ENCODE peak calls at places on chromosomes 16 and 17, in nine cellular contexts. H is GM12878, A is breast epithelium, Y is stomach, U is gastrocnemius medialis, T is transverse colon, R is esophagus muscularis mucosa, V is uterus, Z is A549. S is an unnamed sample. For H3K4me1, the result is how much of the 10 kb centered on the place peaks cover.

GRCh38 chr16:60091479-60091878 is 1357.4 kb upstream of the GOT2 start:
- DNase-seq in H (no peak), A (no peak), Y (no peak), U (no peak), T (no peak), R (no peak), V (no peak), Z (no peak), S (no peak)

GRCh38 chr16:80347900-80348299 is 192.9 kb upstream of the DYNLRB2 start:
- DNase-seq in H (no peak), A (no peak), Y (peak), U (no peak), T (no peak), R (no peak), V (peak), Z (no peak), S (peak)

GRCh38 chr17:60817187-60817586 is 139.5 kb downstream of the BCAS3 start:
- DNase-seq in H (no peak), A (no peak), Y (no peak), U (no peak), T (no peak), R (no peak), V (no peak), Z (no peak), S (no peak)

GRCh38 chr16:66906916-66907836 is 11.5 kb downstream of the CDH16 start:
- DNase-seq in H (no peak), A (no peak), Y (no peak), U (no peak), T (no peak), R (no peak), V (no peak), Z (no peak), S (no peak)

GRCh38 chr17:66337866-66338472 is 35.6 kb downstream of the PRKCA start:
- DNase-seq in H (no peak), A (no peak), Y (no peak), U (no peak), T (no peak), R (no peak), V (no peak), Z (no peak), S (no peak)

GRCh38 chr17:44556854-44557606 is at the start of gene FZD2:
- DNase-seq in H (peak), A (peak), Y (peak), U (peak), T (peak), R (peak), V (peak), Z (peak), S (peak)

GRCh38 chr17:29322363-29322762 is 28.4 kb upstream of the NUFIP2 start:
- DNase-seq in H (no peak), A (no peak), Y (no peak), U (no peak), T (no peak), R (no peak), V (no peak), Z (no peak), S (no peak)

GRCh38 chr17:41553176-41553575 is 18.7 kb downstream of the KRT9 start:
- DNase-seq in H (no peak), A (no peak), Y (no peak), U (no peak), T (no peak), R (no peak), V (no peak), Z (no peak), S (no peak)

GRCh38 chr17:4947411-4948165 is 742 bp downstream of the PFN1 start:
- DNase-seq in H (no peak), A (peak), Y (peak), U (peak), T (peak), R (no peak), V (peak), Z (peak), S (peak)

GRCh38 chr17:49218941-49219913 is 8.7 kb downstream of the ABI3 start:
- DNase-seq in H (peak), A (no peak), Y (peak), U (no peak), T (peak), R (no peak), V (no peak), Z (no peak), S (peak)

GRCh38 chr17:38898812-38899348 is 26.5 kb upstream of the LASP1NB start:
- DNase-seq in H (peak), A (no peak), Y (peak), U (no peak), T (peak), R (no peak), V (no peak), Z (no peak), S (no peak)

GRCh38 chr16:5653041-5653440 is 555.4 kb upstream of the EEF2KMT start:
- DNase-seq in H (no peak), A (no peak), Y (no peak), U (no peak), T (no peak), R (no peak), V (no peak), Z (no peak), S (no peak)

GRCh38 chr16:67697407-67697806 is 21.7 kb downstream of the GFOD2 start:
- DNase-seq in H (no peak), A (no peak), Y (no peak), U (no peak), T (no peak), R (no peak), V (no peak), Z (no peak), S (no peak)

GRCh38 chr16:72109966-72110530 is 16.4 kb downstream of the DHX38 start:
- DNase-seq in H (no peak), A (no peak), Y (no peak), U (no peak), T (no peak), R (no peak), V (no peak), Z (no peak), S (no peak)

GRCh38 chr17:29178750-29179231 is 1.4 kb downstream of the MYO18A start:
- DNase-seq in H (no peak), A (no peak), Y (peak), U (no peak), T (peak), R (no peak), V (no peak), Z (peak), S (no peak)

GRCh38 chr17:76382305-76382802 is 2.1 kb upstream of the SPHK1 start:
- DNase-seq in H (no peak), A (peak), Y (no peak), U (no peak), T (no peak), R (no peak), V (no peak), Z (no peak), S (no peak)

GRCh38 chr17:63142836-63143235 is 176.8 kb downstream of the TANC2 start:
- DNase-seq in H (no peak), A (no peak), Y (no peak), U (no peak), T (no peak), R (no peak), V (no peak), Z (no peak), S (no peak)

GRCh38 chr16:84732674-84733352 is 33.0 kb downstream of the USP10 start:
- DNase-seq in H (no peak), A (no peak), Y (no peak), U (no peak), T (no peak), R (no peak), V (no peak), Z (no peak), S (no peak)

GRCh38 chr16:27769561-27770222 is 219.7 kb downstream of the KATNIP start:
- DNase-seq in H (no peak), A (peak), Y (no peak), U (no peak), T (no peak), R (no peak), V (no peak), Z (no peak), S (no peak)

GRCh38 chr17:34519286-34519685 is 60.1 kb upstream of the TMEM132E start:
- DNase-seq in H (no peak), A (no peak), Y (no peak), U (no peak), T (no peak), R (no peak), V (no peak), Z (no peak), S (no peak)

GRCh38 chr17:12510535-12510934 is 155.2 kb upstream of the MYOCD start:
- DNase-seq in H (no peak), A (no peak), Y (no peak), U (no peak), T (no peak), R (no peak), V (no peak), Z (no peak), S (no peak)

GRCh38 chr17:68356520-68356919 is 65.2 kb downstream of the ARSG start:
- DNase-seq in H (peak), A (no peak), Y (no peak), U (no peak), T (peak), R (no peak), V (no peak), Z (no peak), S (no peak)

GRCh38 chr16:24747425-24747824 is 18.0 kb downstream of the TNRC6A start:
- DNase-seq in H (no peak), A (no peak), Y (no peak), U (peak), T (no peak), R (no peak), V (no peak), Z (no peak), S (no peak)

GRCh38 chr16:19871721-19872120 is 12.9 kb downstream of the GPRC5B start:
- DNase-seq in H (no peak), A (no peak), Y (no peak), U (no peak), T (no peak), R (no peak), V (no peak), Z (no peak), S (no peak)

GRCh38 chr17:27927781-27928180 is 34.6 kb upstream of the LYRM9 start:
- DNase-seq in H (no peak), A (no peak), Y (no peak), U (no peak), T (no peak), R (no peak), V (no peak), Z (no peak), S (no peak)

GRCh38 chr16:53707671-53708070 is 3.7 kb downstream of the FTO start:
- DNase-seq in H (no peak), A (no peak), Y (no peak), U (no peak), T (no peak), R (no peak), V (no peak), Z (no peak), S (no peak)

GRCh38 chr16:301950-302349 is 19.0 kb downstream of the PDIA2 start:
- DNase-seq in H (no peak), A (no peak), Y (no peak), U (no peak), T (no peak), R (no peak), V (no peak), Z (no peak), S (peak)

GRCh38 chr17:73952498-73953205 is 250.8 kb upstream of the RPL38 start:
- DNase-seq in H (no peak), A (no peak), Y (peak), U (no peak), T (peak), R (no peak), V (no peak), Z (peak), S (peak)

GRCh38 chr17:15436399-15437369 is 30.7 kb downstream of the CDRT4 start:
- DNase-seq in H (no peak), A (no peak), Y (peak), U (peak), T (peak), R (no peak), V (peak), Z (peak), S (peak)

GRCh38 chr17:15431766-15432165 is 35.7 kb downstream of the CDRT4 start:
- DNase-seq in H (no peak), A (no peak), Y (no peak), U (peak), T (no peak), R (no peak), V (no peak), Z (no peak), S (no peak)

GRCh38 chr17:15432807-15433547 is 34.4 kb downstream of the CDRT4 start:
- DNase-seq in H (no peak), A (no peak), Y (no peak), U (no peak), T (no peak), R (no peak), V (peak), Z (no peak), S (no peak)

GRCh38 chr17:15431201-15431600 is 36.2 kb downstream of the CDRT4 start:
- DNase-seq in H (no peak), A (no peak), Y (no peak), U (peak), T (peak), R (no peak), V (peak), Z (no peak), S (no peak)
- H3K4me3 ChIP-seq in H (no peak), A (no peak), Y (no peak), U (no peak), T (no peak), R (no peak), V (no peak), Z (no peak), S (no peak)

DNA sequence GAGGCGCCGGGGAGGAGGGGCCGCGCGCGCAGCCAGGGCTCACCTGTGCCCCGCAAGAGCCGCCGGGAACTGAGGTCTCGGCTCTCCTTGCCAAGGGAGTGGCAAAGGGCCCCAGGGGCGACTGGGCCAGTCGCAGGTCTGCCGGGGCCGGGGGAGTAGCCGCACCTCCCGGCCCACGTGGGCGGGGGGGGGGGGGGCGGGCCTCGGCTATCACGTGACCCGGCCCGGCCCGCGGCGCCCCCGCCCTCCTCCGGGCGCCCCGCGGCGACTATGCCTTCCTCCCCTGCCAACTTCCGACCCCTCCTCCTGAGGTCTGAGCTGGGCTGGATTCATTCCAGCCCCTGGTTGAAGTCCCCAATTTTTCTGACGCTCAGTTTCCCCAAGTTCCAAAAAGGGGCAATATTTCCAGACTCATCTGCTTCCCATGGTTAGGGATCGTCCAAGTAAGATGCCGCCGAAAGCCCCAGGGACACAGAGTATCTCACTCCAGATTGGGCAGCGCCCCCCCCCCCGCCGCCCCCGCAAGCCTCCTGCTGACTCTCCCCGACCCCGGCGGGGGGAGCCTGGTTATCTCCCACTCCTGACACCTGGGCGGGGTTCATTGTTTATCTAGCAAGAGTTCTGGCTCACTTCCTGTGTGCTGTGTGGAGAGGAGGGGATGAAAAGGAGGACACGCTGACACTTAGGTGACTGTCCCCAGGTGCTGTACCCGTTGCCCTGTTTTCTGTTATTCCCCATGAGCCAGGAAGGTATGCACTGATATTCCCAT is at the start of gene TMC6:
- DNase-seq in H (no peak), A (peak), Y (peak), U (no peak), T (peak), R (no peak), V (no peak), Z (peak), S (peak)
- H3K4me1 ChIP-seq in H (half or more), A (under half), Y (half or more), U (under half), T (under half), R (half or more), V (under half), Z (under half), S (half or more)

GRCh38 chr16:86575754-86576557 is 2.4 kb upstream of the FOXL1 start:
- DNase-seq in H (no peak), A (peak), Y (peak), U (peak), T (peak), R (no peak), V (peak), Z (peak), S (peak)
- TF ChIP-seq POLR2A in H (no peak), A (no peak), Y (no peak), U (peak), T (peak), R (no peak), V (no peak), Z (peak), S (peak)

DNA sequence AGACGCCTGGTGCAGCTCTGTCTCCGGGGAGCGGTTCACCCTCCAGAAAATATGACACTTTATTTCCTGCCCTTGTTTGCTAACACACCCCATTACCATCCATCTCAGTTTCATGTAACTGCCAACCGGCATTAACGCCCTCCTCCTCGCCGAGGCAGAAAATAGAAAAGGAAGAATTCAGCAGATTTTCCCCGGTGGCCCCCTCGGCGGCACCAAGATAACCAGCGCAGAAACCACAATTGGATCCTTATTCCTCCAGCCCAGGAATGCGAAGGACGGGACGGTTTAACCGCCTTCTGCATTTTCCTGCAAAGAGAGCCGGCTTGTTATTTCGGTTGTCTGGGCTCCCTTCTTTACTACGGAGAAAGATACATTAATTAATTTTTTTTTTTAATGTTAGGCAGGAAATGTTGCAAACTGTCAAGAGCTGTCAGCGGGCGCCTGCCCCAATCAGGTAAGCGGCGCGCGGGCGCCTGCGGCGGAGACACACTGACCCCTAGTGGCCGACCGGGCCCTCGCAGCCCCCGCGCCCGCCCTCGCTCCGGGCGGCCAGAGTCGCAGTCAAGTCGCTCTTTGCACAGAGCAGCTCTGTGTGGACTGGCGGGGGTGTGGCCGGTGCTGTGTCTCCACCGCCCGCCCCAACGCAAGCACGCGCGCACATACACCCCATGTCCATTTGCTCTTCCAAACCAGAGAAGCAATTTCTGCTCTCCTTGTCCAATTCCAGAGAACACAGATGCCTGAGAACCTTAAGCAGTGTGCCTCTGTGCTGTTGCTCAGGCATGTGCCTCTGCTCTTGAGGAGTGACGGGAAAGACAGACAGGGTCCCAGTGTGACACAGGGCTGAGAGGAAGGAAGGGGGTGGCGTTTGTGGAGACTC is 53.6 kb downstream of the C17orf67 start:
- DNase-seq in H (no peak), A (peak), Y (peak), U (peak), T (peak), R (peak), V (peak), Z (peak), S (peak)
- H3K4me3 ChIP-seq in H (peak), A (peak), Y (peak), U (peak), T (peak), R (peak), V (no peak), Z (peak), S (peak)

DNA sequence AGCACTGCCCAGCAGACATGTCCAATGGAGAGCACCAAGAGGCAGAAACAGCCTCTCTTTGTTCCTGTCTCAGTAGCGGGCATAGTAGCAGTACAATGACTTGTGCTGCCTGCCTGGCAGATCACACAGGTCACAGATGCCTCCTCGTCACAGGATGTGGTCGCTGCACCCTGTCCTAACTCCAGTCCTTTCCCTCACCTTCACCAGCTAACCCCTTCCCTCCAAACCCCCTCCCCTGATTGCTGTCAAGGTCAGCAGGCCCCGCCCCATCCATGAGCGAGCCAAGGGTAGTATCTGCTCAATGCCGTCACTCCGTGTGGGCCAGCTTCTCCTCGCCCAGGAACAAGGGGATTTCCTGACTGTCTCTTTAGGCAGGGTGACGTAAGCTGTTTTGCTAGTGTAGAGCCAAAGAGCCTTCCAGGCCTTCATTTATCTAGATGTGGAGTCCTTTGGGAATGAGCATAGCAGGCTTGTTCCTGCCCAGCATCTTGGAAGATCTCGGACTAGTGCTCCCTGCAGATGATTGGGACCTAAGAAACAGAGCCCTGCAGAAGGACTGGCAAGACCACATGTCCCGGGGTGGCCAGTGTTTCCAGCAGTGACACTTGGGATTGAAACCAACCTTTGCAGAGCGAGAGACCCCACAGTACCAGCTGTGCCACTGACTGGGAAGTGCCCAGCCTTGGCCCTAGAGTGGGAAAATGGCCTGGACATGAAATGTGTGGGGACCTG is 75.9 kb upstream of the TNRC6C start:
- DNase-seq in H (peak), A (peak), Y (peak), U (no peak), T (peak), R (no peak), V (peak), Z (no peak), S (peak)
- H3K4me1 ChIP-seq in H (under half), A (under half), Y (under half), U (under half), T (under half), R (under half), V (under half), Z (under half), S (under half)